ENCODE peak calls at places on chromosomes 6 and 20, in ten cellular contexts. One of them, this sample, is unnamed.

GRCh38 chr6:156727715-156728385 is 49.3 kb upstream of the ARID1B start:
- DNase-seq in CD8-positive, alpha-beta T cell: no peak
- DNase-seq in IMR-90: no peak
- DNase-seq in activated CD8-positive, alpha-beta memory T cell treated with anti-CD3 and anti-CD28 coated beads, Interleukin-2, amount 50 U/mL, for 48 hours: no peak
- DNase-seq in NCI-H2081: no peak
- DNase-seq in progenitor cell of endocrine pancreas: no peak
- DNase-seq in stimulated activated CD4-positive, alpha-beta T cell treated with anti-CD3 and anti-CD28 coated beads, TNF-alpha, amount 100 ng/mL, for 4 hours: no peak
- DNase-seq in mucosa of gallbladder: no peak
- DNase-seq in NCI-H1694 treated with DMSO at 0.1 percent for 48 hours: no peak
- DNase-seq in BJ: no peak
- DNase-seq in this sample: no peak

GRCh38 chr6:117531346-117531745 is 48.9 kb downstream of the DCBLD1 start:
- DNase-seq in IMR-90: no peak
- DNase-seq in mucosa of gallbladder: no peak
- DNase-seq in CD8-positive, alpha-beta T cell: no peak
- DNase-seq in BJ: no peak
- DNase-seq in activated CD8-positive, alpha-beta memory T cell treated with anti-CD3 and anti-CD28 coated beads, Interleukin-2, amount 50 U/mL, for 48 hours: no peak
- DNase-seq in stimulated activated CD4-positive, alpha-beta T cell treated with anti-CD3 and anti-CD28 coated beads, TNF-alpha, amount 100 ng/mL, for 4 hours: no peak
- DNase-seq in progenitor cell of endocrine pancreas: no peak
- DNase-seq in NCI-H1694 treated with DMSO at 0.1 percent for 48 hours: no peak
- DNase-seq in NCI-H2081: no peak
- DNase-seq in this sample: no peak

GRCh38 chr20:8940311-8940710 is 128.6 kb upstream of the PLCB4 start:
- DNase-seq in NCI-H1694 treated with DMSO at 0.1 percent for 48 hours: no peak
- DNase-seq in NCI-H2081: no peak
- DNase-seq in activated CD8-positive, alpha-beta memory T cell treated with anti-CD3 and anti-CD28 coated beads, Interleukin-2, amount 50 U/mL, for 48 hours: no peak
- DNase-seq in stimulated activated CD4-positive, alpha-beta T cell treated with anti-CD3 and anti-CD28 coated beads, TNF-alpha, amount 100 ng/mL, for 4 hours: no peak
- DNase-seq in mucosa of gallbladder: no peak
- DNase-seq in IMR-90: no peak
- DNase-seq in BJ: no peak
- DNase-seq in CD8-positive, alpha-beta T cell: no peak
- DNase-seq in progenitor cell of endocrine pancreas: no peak
- DNase-seq in this sample: no peak

GRCh38 chr6:64224819-64225218 is 589.2 kb downstream of the PHF3 start:
- DNase-seq in CD8-positive, alpha-beta T cell: no peak
- DNase-seq in stimulated activated CD4-positive, alpha-beta T cell treated with anti-CD3 and anti-CD28 coated beads, TNF-alpha, amount 100 ng/mL, for 4 hours: no peak
- DNase-seq in activated CD8-positive, alpha-beta memory T cell treated with anti-CD3 and anti-CD28 coated beads, Interleukin-2, amount 50 U/mL, for 48 hours: no peak
- DNase-seq in BJ: no peak
- DNase-seq in mucosa of gallbladder: no peak
- DNase-seq in IMR-90: peak
- DNase-seq in progenitor cell of endocrine pancreas: no peak
- DNase-seq in NCI-H2081: no peak
- DNase-seq in NCI-H1694 treated with DMSO at 0.1 percent for 48 hours: peak
- DNase-seq in this sample: no peak

GRCh38 chr6:24504642-24505586 is 10.1 kb downstream of the ALDH5A1 start:
- DNase-seq in progenitor cell of endocrine pancreas: no peak
- DNase-seq in BJ: no peak
- DNase-seq in NCI-H1694 treated with DMSO at 0.1 percent for 48 hours: no peak
- DNase-seq in stimulated activated CD4-positive, alpha-beta T cell treated with anti-CD3 and anti-CD28 coated beads, TNF-alpha, amount 100 ng/mL, for 4 hours: no peak
- DNase-seq in NCI-H2081: no peak
- DNase-seq in mucosa of gallbladder: peak
- DNase-seq in CD8-positive, alpha-beta T cell: no peak
- DNase-seq in activated CD8-positive, alpha-beta memory T cell treated with anti-CD3 and anti-CD28 coated beads, Interleukin-2, amount 50 U/mL, for 48 hours: no peak
- DNase-seq in IMR-90: no peak
- DNase-seq in this sample: peak

GRCh38 chr6:73695619-73696421 is at the start of gene CD109:
- DNase-seq in progenitor cell of endocrine pancreas: peak
- DNase-seq in NCI-H1694 treated with DMSO at 0.1 percent for 48 hours: peak
- DNase-seq in IMR-90: peak
- DNase-seq in activated CD8-positive, alpha-beta memory T cell treated with anti-CD3 and anti-CD28 coated beads, Interleukin-2, amount 50 U/mL, for 48 hours: peak
- DNase-seq in CD8-positive, alpha-beta T cell: peak
- DNase-seq in stimulated activated CD4-positive, alpha-beta T cell treated with anti-CD3 and anti-CD28 coated beads, TNF-alpha, amount 100 ng/mL, for 4 hours: peak
- DNase-seq in NCI-H2081: peak
- DNase-seq in BJ: no peak
- DNase-seq in mucosa of gallbladder: no peak
- DNase-seq in this sample: peak

GRCh38 chr6:4518506-4518905 is 257.7 kb upstream of the CDYL start:
- DNase-seq in BJ: no peak
- DNase-seq in activated CD8-positive, alpha-beta memory T cell treated with anti-CD3 and anti-CD28 coated beads, Interleukin-2, amount 50 U/mL, for 48 hours: no peak
- DNase-seq in mucosa of gallbladder: no peak
- DNase-seq in NCI-H1694 treated with DMSO at 0.1 percent for 48 hours: no peak
- DNase-seq in progenitor cell of endocrine pancreas: no peak
- DNase-seq in CD8-positive, alpha-beta T cell: no peak
- DNase-seq in NCI-H2081: no peak
- DNase-seq in stimulated activated CD4-positive, alpha-beta T cell treated with anti-CD3 and anti-CD28 coated beads, TNF-alpha, amount 100 ng/mL, for 4 hours: no peak
- DNase-seq in IMR-90: peak
- DNase-seq in this sample: no peak

GRCh38 chr6:158042245-158042798 is 60.7 kb downstream of the SYNJ2 start:
- DNase-seq in stimulated activated CD4-positive, alpha-beta T cell treated with anti-CD3 and anti-CD28 coated beads, TNF-alpha, amount 100 ng/mL, for 4 hours: no peak
- DNase-seq in CD8-positive, alpha-beta T cell: no peak
- DNase-seq in NCI-H1694 treated with DMSO at 0.1 percent for 48 hours: no peak
- DNase-seq in BJ: no peak
- DNase-seq in mucosa of gallbladder: peak
- DNase-seq in activated CD8-positive, alpha-beta memory T cell treated with anti-CD3 and anti-CD28 coated beads, Interleukin-2, amount 50 U/mL, for 48 hours: no peak
- DNase-seq in IMR-90: peak
- DNase-seq in NCI-H2081: no peak
- DNase-seq in progenitor cell of endocrine pancreas: no peak
- DNase-seq in this sample: no peak

GRCh38 chr6:136338486-136338885 is 48.8 kb upstream of the BCLAF1 start:
- DNase-seq in progenitor cell of endocrine pancreas: no peak
- DNase-seq in mucosa of gallbladder: no peak
- DNase-seq in NCI-H2081: no peak
- DNase-seq in NCI-H1694 treated with DMSO at 0.1 percent for 48 hours: no peak
- DNase-seq in BJ: no peak
- DNase-seq in stimulated activated CD4-positive, alpha-beta T cell treated with anti-CD3 and anti-CD28 coated beads, TNF-alpha, amount 100 ng/mL, for 4 hours: no peak
- DNase-seq in CD8-positive, alpha-beta T cell: no peak
- DNase-seq in IMR-90: no peak
- DNase-seq in activated CD8-positive, alpha-beta memory T cell treated with anti-CD3 and anti-CD28 coated beads, Interleukin-2, amount 50 U/mL, for 48 hours: no peak
- DNase-seq in this sample: no peak

GRCh38 chr6:50259903-50260302 is 210.2 kb upstream of the DEFB112 start:
- DNase-seq in stimulated activated CD4-positive, alpha-beta T cell treated with anti-CD3 and anti-CD28 coated beads, TNF-alpha, amount 100 ng/mL, for 4 hours: no peak
- DNase-seq in activated CD8-positive, alpha-beta memory T cell treated with anti-CD3 and anti-CD28 coated beads, Interleukin-2, amount 50 U/mL, for 48 hours: no peak
- DNase-seq in BJ: no peak
- DNase-seq in CD8-positive, alpha-beta T cell: no peak
- DNase-seq in mucosa of gallbladder: no peak
- DNase-seq in NCI-H2081: no peak
- DNase-seq in progenitor cell of endocrine pancreas: no peak
- DNase-seq in NCI-H1694 treated with DMSO at 0.1 percent for 48 hours: no peak
- DNase-seq in IMR-90: no peak
- DNase-seq in this sample: no peak

GRCh38 chr20:19974621-19975435 is 42.3 kb upstream of the NAA20 start:
- DNase-seq in stimulated activated CD4-positive, alpha-beta T cell treated with anti-CD3 and anti-CD28 coated beads, TNF-alpha, amount 100 ng/mL, for 4 hours: no peak
- DNase-seq in mucosa of gallbladder: peak
- DNase-seq in NCI-H1694 treated with DMSO at 0.1 percent for 48 hours: peak
- DNase-seq in CD8-positive, alpha-beta T cell: no peak
- DNase-seq in activated CD8-positive, alpha-beta memory T cell treated with anti-CD3 and anti-CD28 coated beads, Interleukin-2, amount 50 U/mL, for 48 hours: no peak
- DNase-seq in NCI-H2081: peak
- DNase-seq in BJ: peak
- DNase-seq in progenitor cell of endocrine pancreas: no peak
- DNase-seq in IMR-90: peak
- DNase-seq in this sample: no peak

GRCh38 chr20:2114990-2115681 is 13.5 kb downstream of the STK35 start:
- DNase-seq in activated CD8-positive, alpha-beta memory T cell treated with anti-CD3 and anti-CD28 coated beads, Interleukin-2, amount 50 U/mL, for 48 hours: no peak
- DNase-seq in progenitor cell of endocrine pancreas: no peak
- DNase-seq in BJ: no peak
- DNase-seq in stimulated activated CD4-positive, alpha-beta T cell treated with anti-CD3 and anti-CD28 coated beads, TNF-alpha, amount 100 ng/mL, for 4 hours: no peak
- DNase-seq in NCI-H1694 treated with DMSO at 0.1 percent for 48 hours: no peak
- DNase-seq in CD8-positive, alpha-beta T cell: no peak
- DNase-seq in mucosa of gallbladder: peak
- DNase-seq in IMR-90: peak
- DNase-seq in NCI-H2081: no peak
- DNase-seq in this sample: no peak